ENCODE peak calls at places on chromosomes 13 and 19, in ten cellular contexts. A, N, V, I, G, S, O, L, F and W are unnamed samples.

GRCh38 chr19:29212614-29213573 is at the start of gene UQCRFS1:
- DNase-seq in A (peak), N (peak), V (peak), I (peak), G (peak), S (peak), O (peak), L (peak), F (peak), W (peak)

GRCh38 chr13:32208860-32209259 is 106.3 kb downstream of the ZAR1L start:
- DNase-seq in A (no peak), N (no peak), V (no peak), I (no peak), G (no peak), S (no peak), O (no peak), L (no peak), F (no peak), W (no peak)

GRCh38 chr13:62212246-62212645 is 796.6 kb upstream of the PCDH20 start:
- DNase-seq in A (no peak), N (no peak), V (no peak), I (no peak), G (no peak), S (no peak), O (no peak), L (no peak), F (no peak), W (no peak)

GRCh38 chr13:85729296-85729695 is 69.9 kb downstream of the SLITRK6 start:
- DNase-seq in A (no peak), N (peak), V (peak), I (no peak), G (no peak), S (no peak), O (no peak), L (no peak), F (no peak), W (no peak)

GRCh38 chr13:28322256-28322895 is 172.6 kb downstream of the FLT1 start:
- DNase-seq in A (no peak), N (no peak), V (no peak), I (no peak), G (no peak), S (no peak), O (no peak), L (no peak), F (no peak), W (no peak)

GRCh38 chr19:9906475-9907087 is 29.7 kb downstream of the OLFM2 start:
- DNase-seq in A (no peak), N (no peak), V (no peak), I (no peak), G (no peak), S (no peak), O (no peak), L (peak), F (no peak), W (no peak)

GRCh38 chr13:112871742-112872141 is 97.3 kb upstream of the MCF2L start:
- DNase-seq in A (no peak), N (no peak), V (no peak), I (no peak), G (no peak), S (no peak), O (no peak), L (no peak), F (no peak), W (no peak)

GRCh38 chr13:76812206-76812882 is 73.9 kb downstream of the KCTD12 start:
- DNase-seq in A (no peak), N (no peak), V (no peak), I (peak), G (no peak), S (no peak), O (no peak), L (peak), F (no peak), W (no peak)

GRCh38 chr19:42683917-42684513 is 56.3 kb downstream of the PSG3 start:
- DNase-seq in A (no peak), N (peak), V (peak), I (no peak), G (no peak), S (peak), O (no peak), L (no peak), F (no peak), W (no peak)

GRCh38 chr19:30757836-30758617 is 385.8 kb downstream of the ZNF536 start:
- DNase-seq in A (no peak), N (no peak), V (no peak), I (no peak), G (no peak), S (no peak), O (no peak), L (no peak), F (no peak), W (no peak)

GRCh38 chr13:112831196-112831595 is 137.8 kb upstream of the MCF2L start:
- DNase-seq in A (no peak), N (no peak), V (no peak), I (no peak), G (no peak), S (no peak), O (no peak), L (no peak), F (no peak), W (no peak)

GRCh38 chr19:33430674-33431277 is 57.3 kb downstream of the CEBPG start:
- DNase-seq in A (peak), N (peak), V (peak), I (peak), G (peak), S (peak), O (peak), L (peak), F (peak), W (peak)

GRCh38 chr13:72634859-72635258 is 92.6 kb downstream of the MZT1 start:
- DNase-seq in A (no peak), N (no peak), V (no peak), I (no peak), G (no peak), S (no peak), O (no peak), L (no peak), F (no peak), W (no peak)

GRCh38 chr13:34294483-34295129 is 476.7 kb downstream of the RFC3 start:
- DNase-seq in A (no peak), N (no peak), V (peak), I (no peak), G (no peak), S (peak), O (no peak), L (no peak), F (no peak), W (peak)

GRCh38 chr13:35723061-35723461 is 246.6 kb upstream of the MAB21L1 start:
- DNase-seq in A (no peak), N (no peak), V (no peak), I (peak), G (no peak), S (no peak), O (no peak), L (no peak), F (no peak), W (no peak)

GRCh38 chr13:91032104-91032503 is 315.4 kb upstream of the MIR17HG start:
- DNase-seq in A (no peak), N (no peak), V (no peak), I (no peak), G (no peak), S (no peak), O (no peak), L (no peak), F (no peak), W (no peak)

GRCh38 chr19:13995878-13996765 is 10.0 kb downstream of the RFX1 start:
- DNase-seq in A (no peak), N (no peak), V (no peak), I (no peak), G (no peak), S (no peak), O (no peak), L (no peak), F (no peak), W (no peak)

GRCh38 chr19:45311640-45312039 is 11.0 kb downstream of the CKM start:
- DNase-seq in A (no peak), N (no peak), V (no peak), I (no peak), G (no peak), S (no peak), O (no peak), L (no peak), F (no peak), W (no peak)

GRCh38 chr13:77291779-77292178 is 35.1 kb downstream of the MYCBP2 start:
- DNase-seq in A (no peak), N (no peak), V (no peak), I (no peak), G (no peak), S (no peak), O (no peak), L (no peak), F (no peak), W (no peak)

GRCh38 chr19:39212377-39212742 is 8.3 kb upstream of the SYCN start:
- DNase-seq in A (peak), N (no peak), V (no peak), I (no peak), G (peak), S (peak), O (peak), L (no peak), F (peak), W (no peak)

GRCh38 chr13:75635621-75636338 is at the start of gene LMO7:
- DNase-seq in A (peak), N (peak), V (no peak), I (no peak), G (peak), S (peak), O (peak), L (peak), F (peak), W (no peak)

GRCh38 chr13:43546260-43546659 is 240.5 kb downstream of the ENOX1 start:
- DNase-seq in A (no peak), N (no peak), V (no peak), I (peak), G (no peak), S (peak), O (no peak), L (no peak), F (no peak), W (no peak)

GRCh38 chr13:51822106-51822840 is 18.3 kb upstream of the DHRS12 start:
- DNase-seq in A (no peak), N (no peak), V (no peak), I (no peak), G (peak), S (peak), O (peak), L (no peak), F (no peak), W (peak)

GRCh38 chr13:113093580-113094409 is 11.8 kb upstream of the F7 start:
- DNase-seq in A (no peak), N (no peak), V (no peak), I (no peak), G (no peak), S (no peak), O (no peak), L (peak), F (no peak), W (no peak)

GRCh38 chr19:52297601-52298358 is 811 bp downstream of the ZNF480 start:
- DNase-seq in A (no peak), N (peak), V (no peak), I (no peak), G (no peak), S (peak), O (no peak), L (no peak), F (no peak), W (no peak)

GRCh38 chr19:16076154-16076957 is at the start of gene TPM4:
- DNase-seq in A (peak), N (peak), V (peak), I (peak), G (peak), S (peak), O (peak), L (peak), F (peak), W (peak)